ENCODE peak calls at places on chromosomes 2 and 18, in nine cellular contexts. S is spleen, D is cardiac fibroblast, P is PC-9, Y is DND-41, M is Panc1, F is SK-N-SH, Z is A549, V is tibial nerve. G is an unnamed sample.

GRCh38 chr18:34871435-34871834 is 161.3 kb downstream of the DTNA start:
- DNase-seq in Z (no peak), F (no peak), Y (no peak), M (no peak), V (no peak), D (peak; percentile 3), P (no peak), S (no peak), G (no peak)

GRCh38 chr2:126620302-126620701 is 35.7 kb upstream of the GYPC start:
- DNase-seq in S (no peak), V (no peak), M (no peak), F (no peak), P (no peak), Z (no peak), D (no peak), Y (no peak), G (no peak)

GRCh38 chr18:22391571-22392359 is 25.9 kb downstream of the CTAGE1 start:
- DNase-seq in V (no peak), F (peak; percentile 7), Z (peak; percentile 23), D (peak; percentile 85), S (no peak), P (peak; percentile 34), Y (no peak), M (no peak), G (peak; percentile 77)

GRCh38 chr2:44686561-44686960 is 254.9 kb upstream of the SIX3 start:
- DNase-seq in M (no peak), D (no peak), Z (peak; percentile 5), P (no peak), Y (no peak), F (no peak), S (no peak), V (no peak), G (no peak)

GRCh38 chr2:105815401-105815800 is 70.7 kb downstream of the NCK2 start:
- DNase-seq in Z (no peak), D (no peak), Y (no peak), S (no peak), F (no peak), M (no peak), P (no peak), V (no peak), G (no peak)

GRCh38 chr18:8499810-8500663 is 109.2 kb upstream of the RAB12 start:
- DNase-seq in V (no peak), M (no peak), Y (no peak), F (no peak), D (no peak), S (no peak), Z (no peak), P (no peak), G (no peak)

GRCh38 chr18:68504441-68505221 is 210.3 kb downstream of the TMX3 start:
- DNase-seq in M (no peak), Z (no peak), F (no peak), S (no peak), Y (no peak), D (no peak), P (no peak), V (no peak), G (no peak)

GRCh38 chr2:113709022-113709421 is 47.4 kb downstream of the SLC35F5 start:
- DNase-seq in S (no peak), Z (no peak), M (no peak), D (no peak), P (no peak), F (no peak), V (no peak), Y (no peak), G (no peak)

DNA sequence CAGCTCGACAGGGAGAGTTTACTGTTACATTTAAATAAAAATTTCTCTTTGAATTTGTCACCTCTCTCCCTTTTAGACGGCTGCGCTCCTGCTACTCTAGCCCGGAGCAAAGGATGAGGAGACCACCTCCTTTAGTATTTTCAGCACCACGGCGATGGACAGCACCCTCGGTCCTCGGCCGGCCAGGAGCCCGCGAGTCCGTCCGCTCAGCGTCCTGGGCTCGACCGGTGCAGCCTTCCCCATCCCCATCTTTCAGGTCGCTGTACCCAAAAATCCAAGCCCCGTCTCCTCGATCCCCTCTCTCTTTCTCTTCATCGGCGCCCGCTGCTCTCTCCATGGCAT is 831 bp downstream of the CELF4 start:
- DNase-seq in F (peak; percentile 52), M (no peak), Z (peak; percentile 21), S (peak; percentile 77), P (no peak), V (peak; percentile 44), D (peak; percentile 66), Y (peak; percentile 7), G (peak; percentile 9)
- H3K4me3 ChIP-seq in F (peak overlapping the region; percentile 49), M (peak overlapping the region; percentile 78), Z (no peak overlapping the region), S (peak overlapping the region; percentile 33), P (no peak overlapping the region), V (no peak overlapping the region), D (peak overlapping the region; percentile 46), Y (no peak overlapping the region), G (peak overlapping the region; percentile 33)

DNA sequence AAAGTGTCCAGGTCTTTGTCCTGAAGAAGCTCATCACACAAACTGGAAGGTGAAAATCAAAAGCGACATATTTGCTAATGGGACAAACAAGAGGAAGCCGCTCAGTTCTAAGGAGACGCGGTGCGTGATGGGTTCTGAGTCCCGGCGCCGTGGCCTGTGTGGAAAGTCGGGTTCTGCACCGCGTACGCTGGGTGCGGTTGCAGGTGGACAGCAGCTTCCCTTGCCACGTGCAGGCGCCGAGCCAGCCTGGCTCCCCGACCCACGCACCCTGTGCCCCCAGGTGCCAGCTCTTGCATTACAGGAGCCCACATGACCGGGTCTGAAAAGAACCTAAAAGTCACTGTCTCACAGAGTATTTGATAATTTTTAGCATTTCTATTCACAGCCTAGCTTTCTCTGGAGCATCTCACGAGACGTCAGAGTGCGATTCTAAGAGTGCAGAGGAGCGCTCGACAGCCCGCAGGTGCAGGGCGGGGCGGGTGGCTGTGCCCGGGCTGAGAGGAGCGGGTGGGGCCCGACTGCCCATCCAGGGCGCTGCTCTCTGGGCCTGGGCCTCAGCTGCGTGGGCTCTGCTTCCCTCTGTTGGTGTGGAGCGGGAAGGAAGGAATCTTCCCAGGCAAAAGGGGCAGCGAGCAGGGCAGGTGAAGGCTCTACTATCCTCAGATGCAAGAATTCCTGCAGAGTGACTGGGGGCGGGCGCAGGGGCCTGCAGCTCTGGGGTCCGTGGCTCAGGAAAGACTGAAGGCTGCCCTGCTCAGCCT is 39.4 kb downstream of the MYT1L start:
- DNase-seq in M (no peak), F (peak; percentile 85), P (no peak), Z (peak; percentile 13), S (no peak), D (no peak), Y (no peak), V (no peak), G (no peak)
- TF ChIP-seq CTCF in M (peak; percentile 73), F (peak; percentile 49), P (no peak), Z (no peak), S (peak; percentile 49), D (no peak), Y (peak; percentile 16), V (no peak), G (peak; percentile 43)

DNA sequence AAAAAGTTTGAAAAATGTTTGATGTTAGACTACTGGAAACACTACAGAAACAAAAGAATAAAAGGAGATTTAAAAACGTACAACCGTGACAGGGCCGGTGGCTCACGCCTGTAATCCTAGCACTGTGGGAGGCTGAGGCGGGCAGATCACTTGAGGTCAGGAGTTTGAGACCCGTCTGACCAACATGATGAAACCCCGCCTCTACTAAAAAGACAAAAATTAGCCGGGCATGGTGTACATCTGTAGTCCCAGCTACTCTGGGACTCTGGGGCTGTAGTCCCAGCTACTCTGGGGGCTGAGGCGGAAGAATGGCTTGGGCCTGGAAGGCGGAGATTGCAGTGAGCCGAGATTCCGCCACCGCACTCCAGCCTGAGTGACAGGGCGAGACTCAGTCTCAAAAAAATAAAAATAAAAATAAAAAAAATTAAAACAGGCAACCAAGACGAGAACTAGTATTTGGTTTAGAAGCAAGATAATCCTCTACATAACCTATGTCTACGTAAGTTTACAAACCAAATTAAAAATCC is 5.8 kb downstream of the SP3 start:
- DNase-seq in M (no peak), P (no peak), Y (no peak), S (no peak), Z (no peak), V (no peak), F (no peak), D (no peak), G (no peak)
- H3K4me3 ChIP-seq in M (no peak overlapping the region), P (no peak overlapping the region), Y (no peak overlapping the region), S (no peak overlapping the region), Z (no peak overlapping the region), V (no peak overlapping the region), F (no peak overlapping the region), D (no peak overlapping the region), G (no peak overlapping the region)

GRCh38 chr18:59268722-59269562 is 4.3 kb downstream of the RAX start:
- DNase-seq in D (peak; percentile 37), Y (no peak), Z (peak; percentile 58), M (no peak), P (no peak), V (no peak), F (peak; percentile 93), S (peak; percentile 75), G (no peak)
- TF ChIP-seq CTCF in D (no peak), Y (no peak), Z (peak; percentile 63), M (peak; percentile 69), P (no peak), V (no peak), F (no peak), S (no peak), G (no peak)

DNA sequence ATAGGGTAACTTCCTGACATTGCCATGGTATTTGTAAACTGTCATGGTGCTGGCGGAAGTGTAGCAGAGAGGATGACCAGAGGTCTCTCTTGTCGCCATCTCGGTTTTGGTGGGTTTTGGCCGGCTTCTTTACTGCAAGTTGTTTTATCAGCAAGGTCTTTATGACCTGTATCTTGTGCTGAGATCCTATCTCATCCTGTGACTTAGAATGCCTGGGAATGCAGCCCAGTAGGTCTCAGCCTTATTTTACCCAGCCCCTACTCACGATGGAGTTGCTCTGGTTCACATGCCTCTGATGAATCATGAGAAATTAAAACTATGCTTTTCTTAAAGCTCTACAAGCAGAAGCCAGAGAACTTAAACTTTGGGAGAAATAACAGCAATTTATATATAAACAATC is 12.7 kb upstream of the NFU1 start:
- DNase-seq in Y (no peak), V (no peak), F (no peak), Z (no peak), D (no peak), M (no peak), S (no peak), P (no peak), G (no peak)
- H3K4me3 ChIP-seq in Y (no peak overlapping the region), V (no peak overlapping the region), F (no peak overlapping the region), Z (no peak overlapping the region), D (no peak overlapping the region), M (no peak overlapping the region), S (no peak overlapping the region), P (no peak overlapping the region), G (no peak overlapping the region)

DNA sequence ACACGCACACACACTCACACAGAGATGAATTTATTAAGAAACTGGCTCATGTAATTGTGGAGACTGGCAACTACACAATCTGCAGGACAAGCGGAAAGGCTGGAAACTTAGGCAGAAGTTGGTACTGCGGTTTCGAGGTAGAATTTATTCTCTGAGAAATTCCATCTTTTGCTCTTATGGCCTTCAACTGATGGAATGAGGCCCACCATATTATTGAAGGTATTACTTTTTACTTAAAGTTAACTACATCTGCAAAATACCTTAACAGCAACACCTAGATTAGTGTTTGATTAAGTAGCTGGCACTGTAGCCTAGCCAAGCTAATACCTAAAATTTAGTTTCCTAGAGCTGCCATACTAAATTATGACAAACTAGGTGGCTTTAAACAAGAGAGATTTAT is 384.0 kb upstream of the UBE2E3 start:
- DNase-seq in Z (no peak), D (no peak), V (no peak), M (no peak), S (no peak), P (no peak), Y (no peak), F (no peak), G (no peak)
- TF ChIP-seq CTCF in Z (no peak), D (no peak), V (no peak), M (no peak), S (no peak), P (no peak), Y (no peak), F (no peak), G (no peak)

G was measured in astrocyte of the cerebellum.